ENCODE peak calls at places on chromosome 7, in six cellular contexts. E is A549, B is osteoblast, M is GM23248, T is IMR-90, J is adrenal gland. X is an unnamed sample.

GRCh38 chr7:112481833-112482669 is 1.3 kb downstream of the LSMEM1 start:
- DNase-seq in E (peak; percentile 77), B (peak; percentile 79), M (peak; percentile 96), T (peak; percentile 86), J (peak; percentile 76), X (peak; percentile 85)

GRCh38 chr7:45703911-45704682 is 129.9 kb downstream of the ADCY1 start:
- DNase-seq in E (no peak), B (no peak), M (no peak), T (no peak), J (no peak), X (no peak)

GRCh38 chr7:101173752-101174244 is 6.3 kb downstream of the NAT16 start:
- DNase-seq in E (peak; percentile 81), B (peak; percentile 94), M (peak; percentile 78), T (no peak), J (no peak), X (no peak)

GRCh38 chr7:126026421-126027088 is 1096.9 kb upstream of the POT1 start:
- DNase-seq in E (no peak), B (no peak), M (no peak), T (no peak), J (no peak), X (no peak)

GRCh38 chr7:106397994-106398393 is 113.2 kb upstream of the NAMPT start:
- DNase-seq in E (peak; percentile 29), B (no peak), M (no peak), T (no peak), J (no peak), X (no peak)

GRCh38 chr7:105521027-105521730 is 892 bp downstream of the PUS7 start:
- DNase-seq in E (peak; percentile 58), B (peak; percentile 91), M (peak; percentile 87), T (peak; percentile 50), J (peak; percentile 72), X (no peak)

GRCh38 chr7:20211376-20211775 is 5.8 kb downstream of the MACC1 start:
- DNase-seq in E (no peak), B (no peak), M (no peak), T (no peak), J (no peak), X (no peak)

GRCh38 chr7:29989257-29989995 is at the start of gene SCRN1:
- DNase-seq in E (peak; percentile 51), B (peak; percentile 92), M (peak; percentile 65), T (peak; percentile 13), J (peak; percentile 56), X (no peak)

GRCh38 chr7:40733111-40733510 is 598.3 kb downstream of the SUGCT start:
- DNase-seq in E (peak; percentile 2), B (no peak), M (no peak), T (no peak), J (peak; percentile 61), X (no peak)

GRCh38 chr7:1427064-1427657 is 32.1 kb downstream of the MICALL2 start:
- DNase-seq in E (no peak), B (no peak), M (no peak), T (no peak), J (no peak), X (no peak)

GRCh38 chr7:105365541-105366534 is 22.9 kb downstream of the SRPK2 start:
- DNase-seq in E (no peak), B (no peak), M (no peak), T (no peak), J (peak; percentile 66), X (no peak)

GRCh38 chr7:100825760-100826545 is 1.4 kb downstream of the EPHB4 start:
- DNase-seq in E (peak; percentile 56), B (peak; percentile 93), M (peak; percentile 64), T (peak; percentile 59), J (no peak), X (no peak)

GRCh38 chr7:30183712-30184372 is 49.1 kb downstream of the MTURN start:
- DNase-seq in E (no peak), B (no peak), M (no peak), T (no peak), J (no peak), X (no peak)

GRCh38 chr7:133863362-133864061 is 263.6 kb upstream of the LRGUK start:
- DNase-seq in E (peak; percentile 26), B (no peak), M (no peak), T (no peak), J (no peak), X (no peak)

GRCh38 chr7:20737840-20738448 is 48.7 kb downstream of the SP8 start:
- DNase-seq in E (peak; percentile 39), B (no peak), M (no peak), T (no peak), J (no peak), X (no peak)

GRCh38 chr7:157745721-157746709 is 409.2 kb downstream of the DNAJB6 start:
- DNase-seq in E (no peak), B (no peak), M (no peak), T (no peak), J (no peak), X (no peak)

GRCh38 chr7:137871173-137871915 is 24.6 kb upstream of the DGKI start:
- DNase-seq in E (no peak), B (no peak), M (peak; percentile 27), T (no peak), J (no peak), X (no peak)

GRCh38 chr7:36545291-36545690 is 155.6 kb downstream of the ANLN start:
- DNase-seq in E (no peak), B (no peak), M (no peak), T (no peak), J (no peak), X (no peak)

GRCh38 chr7:111735661-111736323 is 173.5 kb upstream of the IMMP2L start:
- DNase-seq in E (peak; percentile 75), B (peak; percentile 75), M (peak; percentile 81), T (peak; percentile 77), J (peak; percentile 59), X (peak; percentile 22)

GRCh38 chr7:138979988-138980574 is 1.1 kb downstream of the KIAA1549 start:
- DNase-seq in E (no peak), B (no peak), M (peak; percentile 40), T (no peak), J (no peak), X (no peak)

GRCh38 chr7:13912740-13913320 is 76.6 kb downstream of the ETV1 start:
- DNase-seq in E (no peak), B (no peak), M (no peak), T (no peak), J (peak; percentile 18), X (no peak)

GRCh38 chr7:95493844-95494243 is 8.1 kb downstream of the ASB4 start:
- DNase-seq in E (no peak), B (no peak), M (no peak), T (no peak), J (no peak), X (no peak)

GRCh38 chr7:101535333-101535732 is 93.8 kb downstream of the MYL10 start:
- DNase-seq in E (no peak), B (peak; percentile 81), M (no peak), T (no peak), J (peak; percentile 22), X (no peak)

GRCh38 chr7:106848851-106849442 is 16.1 kb upstream of the PIK3CG start:
- DNase-seq in E (peak; percentile 21), B (no peak), M (peak; percentile 93), T (peak; percentile 91), J (no peak), X (no peak)

DNA sequence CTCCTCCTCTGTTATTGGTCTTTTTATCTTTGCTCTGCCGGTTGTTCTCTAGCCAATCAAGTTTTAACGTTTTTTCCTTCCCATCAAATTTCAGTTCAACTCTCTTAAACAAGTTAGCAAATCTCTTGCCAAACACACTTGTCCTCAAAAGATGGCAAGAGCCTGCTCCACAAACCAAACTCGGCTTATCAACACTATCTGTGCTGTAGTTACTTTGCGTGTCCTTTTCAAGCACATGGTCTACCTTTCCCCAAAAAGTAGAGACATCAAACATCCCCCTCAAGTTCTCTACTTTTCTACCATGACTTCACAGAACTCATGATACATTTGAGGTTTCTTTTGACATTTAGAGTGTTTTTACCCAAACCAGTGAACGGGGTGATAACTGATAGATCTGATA is 71.2 kb downstream of the OSBPL3 start:
- DNase-seq in E (no peak), B (no peak), M (no peak), T (no peak), J (no peak), X (no peak)
- H3K27ac ChIP-seq in E (no peak overlapping the region), B (no peak overlapping the region), M (no peak overlapping the region), T (no peak overlapping the region), J (no peak overlapping the region), X (peak overlapping the region; percentile 89)

DNA sequence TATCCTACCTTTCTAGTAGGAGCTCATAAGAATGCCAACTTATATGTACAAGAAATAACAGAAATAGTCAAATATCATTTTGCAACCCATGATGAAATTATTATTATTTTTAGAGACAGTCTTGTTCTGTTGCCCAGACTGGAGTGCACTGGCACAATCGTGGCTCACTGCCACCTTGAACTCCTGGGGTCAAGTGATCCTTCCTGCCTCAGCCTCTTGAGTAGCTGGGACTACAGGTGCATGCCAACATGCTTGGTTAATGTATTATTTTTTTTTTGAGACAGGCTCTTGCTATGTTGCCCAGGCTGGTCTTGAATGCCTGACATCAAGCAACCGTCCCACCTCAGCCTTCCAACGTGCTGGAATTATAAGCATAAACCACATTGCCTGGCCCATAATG is 44.8 kb downstream of the TNPO3 start:
- DNase-seq in E (no peak), B (no peak), M (no peak), T (no peak), J (no peak), X (no peak)
- H3K27ac ChIP-seq in E (no peak overlapping the region), B (no peak overlapping the region), M (no peak overlapping the region), T (no peak overlapping the region), J (no peak overlapping the region), X (no peak overlapping the region)

GRCh38 chr7:74138945-74139843 is 35.0 kb upstream of the EIF4H start:
- DNase-seq in E (no peak), B (no peak), M (no peak), T (no peak), J (no peak), X (no peak)

GRCh38 chr7:74141705-74142104 is 32.5 kb upstream of the EIF4H start:
- DNase-seq in E (no peak), B (no peak), M (no peak), T (no peak), J (no peak), X (no peak)

GRCh38 chr7:74143383-74143782 is 30.8 kb upstream of the EIF4H start:
- DNase-seq in E (no peak), B (no peak), M (no peak), T (no peak), J (no peak), X (no peak)

GRCh38 chr7:74134117-74134539 is 40.0 kb upstream of the EIF4H start:
- DNase-seq in E (no peak), B (no peak), M (peak; percentile 52), T (no peak), J (no peak), X (no peak)

DNA sequence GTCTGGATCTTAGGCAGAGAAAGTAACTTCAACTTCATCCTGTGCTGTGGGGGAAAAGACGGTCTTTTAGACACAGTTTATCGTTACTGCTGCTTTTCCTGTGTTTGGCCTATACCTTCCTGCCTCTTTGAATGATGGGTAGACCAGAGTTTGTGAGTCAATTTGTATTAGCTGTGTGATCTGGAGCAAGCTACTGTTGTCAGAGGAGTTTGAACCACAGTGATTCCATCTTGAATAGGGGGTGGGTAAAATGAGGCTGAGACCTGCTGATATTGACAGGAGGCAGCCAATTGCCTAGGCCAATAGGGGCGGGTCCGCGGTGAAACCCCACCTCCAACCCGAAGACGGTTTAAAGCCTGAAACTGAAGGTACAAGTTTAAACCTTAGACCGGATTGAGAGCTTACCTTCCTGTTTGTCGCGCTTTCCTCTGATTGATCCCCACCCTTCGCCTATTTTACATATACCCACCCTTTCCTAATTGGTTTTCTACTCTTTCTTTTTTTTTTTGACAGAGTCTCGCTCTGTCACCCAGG is 35.8 kb upstream of the EIF4H start:
- DNase-seq in E (no peak), B (no peak), M (no peak), T (no peak), J (no peak), X (no peak)
- H3K27ac ChIP-seq in E (no peak overlapping the region), B (no peak overlapping the region), M (no peak overlapping the region), T (no peak overlapping the region), J (no peak overlapping the region), X (no peak overlapping the region)

GRCh38 chr7:131517218-131517923 is 39.1 kb downstream of the PODXL start:
- DNase-seq in E (no peak), B (no peak), M (no peak), T (no peak), J (no peak), X (no peak)
- H3K27ac ChIP-seq in E (no peak overlapping the region), B (no peak overlapping the region), M (no peak overlapping the region), T (no peak overlapping the region), J (no peak overlapping the region), X (no peak overlapping the region)